ENCODE peak calls at places on chromosome 14, in eight cellular contexts. C is HepG2, F is lower leg skin, O is body of pancreas, X is ovary, L is Peyer's patch, U is endothelial cell of umbilical vein, G is NB4. S is an unnamed sample.

GRCh38 chr14:67704484-67705089 is 2.9 kb downstream of the RDH12 start:
- DNase-seq in G (peak), F (no peak), U (peak), L (peak), X (no peak), C (peak), O (peak), S (no peak)

GRCh38 chr14:30143617-30144016 is 216.0 kb upstream of the PRKD1 start:
- DNase-seq in C (no peak), L (no peak), O (no peak), U (no peak), X (no peak), F (no peak), G (no peak), S (no peak)

GRCh38 chr14:24060984-24061913 is 9.4 kb downstream of the CARMIL3 start:
- DNase-seq in O (no peak), L (peak), F (no peak), U (no peak), X (no peak), G (no peak), C (no peak), S (no peak)

GRCh38 chr14:70166530-70167203 is 22.1 kb downstream of the SLC8A3 start:
- DNase-seq in F (no peak), L (no peak), O (no peak), U (no peak), X (no peak), C (no peak), G (no peak), S (no peak)

GRCh38 chr14:64671591-64671990 is 32.6 kb upstream of the PLEKHG3 start:
- DNase-seq in F (no peak), C (peak), L (no peak), U (peak), G (peak), O (no peak), X (no peak), S (no peak)

GRCh38 chr14:57086271-57087162 is 182.2 kb downstream of the EXOC5 start:
- DNase-seq in O (no peak), C (no peak), X (no peak), F (no peak), L (no peak), U (no peak), G (no peak), S (no peak)

GRCh38 chr14:64698899-64699298 is 5.3 kb upstream of the PLEKHG3 start:
- DNase-seq in G (peak), C (no peak), U (no peak), X (no peak), F (no peak), O (no peak), L (peak), S (peak)

GRCh38 chr14:69043598-69044267 is 64.6 kb upstream of the ACTN1 start:
- DNase-seq in U (peak), O (no peak), G (peak), F (no peak), C (no peak), X (peak), L (no peak), S (no peak)

GRCh38 chr14:25009891-25010290 is 40.1 kb downstream of the STXBP6 start:
- DNase-seq in X (no peak), L (no peak), F (no peak), G (no peak), O (no peak), C (peak), U (no peak), S (no peak)

DNA sequence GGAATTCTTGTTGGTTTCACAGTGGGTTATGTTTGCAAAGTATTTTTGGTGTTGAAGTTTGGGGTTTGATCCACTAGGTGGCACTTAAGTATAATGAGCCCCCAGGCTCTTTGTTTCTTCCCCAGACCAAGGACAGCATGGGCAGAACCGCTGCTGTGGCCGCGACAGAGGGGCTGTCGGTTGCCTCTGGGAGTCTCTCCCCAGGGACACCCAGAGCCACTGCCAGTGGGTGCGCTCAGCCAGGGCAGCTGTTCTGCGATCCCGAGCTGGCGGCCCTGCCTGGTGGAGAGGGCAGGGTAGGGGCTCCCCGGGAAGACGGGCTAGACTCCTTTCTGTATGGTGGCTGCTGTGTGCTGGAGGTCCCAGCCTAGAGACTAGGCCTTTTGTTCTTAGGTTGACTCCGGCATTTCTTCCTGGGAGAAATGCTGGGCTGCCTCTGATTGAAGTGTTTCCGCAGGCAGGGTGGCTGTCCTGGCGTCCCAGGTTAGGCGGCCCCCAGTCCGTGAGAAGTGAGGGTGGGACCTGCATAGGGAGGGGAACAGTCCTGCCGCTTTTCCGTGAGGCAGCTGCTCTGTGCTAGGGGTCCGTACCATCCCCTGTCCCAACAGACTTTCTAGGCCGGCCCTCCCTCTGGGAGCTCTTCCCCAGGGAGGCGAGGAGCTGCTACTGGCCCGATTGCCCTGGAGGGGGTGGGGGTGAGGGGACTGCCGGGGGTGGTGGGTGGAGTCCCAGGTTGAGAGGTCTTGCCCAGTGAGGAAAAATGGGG is 253.1 kb upstream of the PELI2 start:
- DNase-seq in C (no peak), U (no peak), F (no peak), X (no peak), O (no peak), G (peak), L (no peak), S (no peak)
- TF ChIP-seq CTCF in C (peak), U (peak), F (no peak), X (no peak), O (no peak), G (peak), L (peak), S (no peak)

GRCh38 chr14:105006831-105007592 is 13.9 kb downstream of the CDCA4 start:
- DNase-seq in F (no peak), G (no peak), L (no peak), U (no peak), X (no peak), C (no peak), O (no peak), S (no peak)

GRCh38 chr14:105005929-105006830 is 14.7 kb downstream of the CDCA4 start:
- DNase-seq in U (no peak), L (no peak), O (no peak), C (no peak), F (no peak), G (no peak), X (no peak), S (no peak)

GRCh38 chr14:105010106-105010505 is 10.8 kb downstream of the CDCA4 start:
- DNase-seq in C (no peak), F (no peak), G (no peak), X (no peak), O (no peak), U (no peak), L (no peak), S (no peak)

GRCh38 chr14:105005329-105005928 is 15.5 kb downstream of the CDCA4 start:
- DNase-seq in C (no peak), O (no peak), L (no peak), F (no peak), U (no peak), X (no peak), G (no peak), S (no peak)

GRCh38 chr14:105007593-105008264 is 13.2 kb downstream of the CDCA4 start:
- DNase-seq in L (no peak), O (no peak), F (no peak), U (no peak), G (no peak), C (no peak), X (no peak), S (no peak)
- TF ChIP-seq POLR2A in L (no peak), O (no peak), F (no peak), U (no peak), G (no peak), C (no peak), X (no peak), S (no peak)

DNA sequence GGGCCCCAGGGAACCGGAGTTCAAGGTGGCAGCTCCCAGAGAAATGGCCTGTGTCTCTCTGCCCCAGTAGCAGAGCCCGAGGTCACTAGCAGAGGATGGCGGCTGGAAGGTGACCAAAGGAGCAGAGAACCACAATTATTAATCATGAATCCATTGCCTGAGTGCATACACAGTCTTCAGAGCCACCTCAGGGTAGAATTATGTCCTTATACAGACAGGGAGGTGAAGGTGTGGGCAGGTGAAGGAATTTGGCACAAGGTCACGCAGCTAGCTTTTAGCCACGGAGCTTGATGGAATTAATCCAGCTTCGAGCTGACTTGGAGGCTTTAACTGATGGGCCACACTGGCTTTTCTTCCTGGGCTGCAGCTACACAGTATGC is 93.2 kb downstream of the LRRC74A start:
- DNase-seq in F (no peak), X (no peak), G (no peak), U (no peak), O (peak), C (no peak), L (no peak), S (peak)
- H3K4me3 ChIP-seq in F (no peak), X (no peak), G (no peak), U (no peak), O (no peak), C (peak), L (no peak), S (no peak)

GRCh38 chr14:21070610-21071224 is 613 bp downstream of the ARHGEF40 start:
- DNase-seq in C (peak), G (peak), U (peak), O (peak), L (peak), X (peak), F (no peak), S (no peak)

GRCh38 chr14:21072102-21072501 is 2.0 kb downstream of the ARHGEF40 start:
- DNase-seq in C (no peak), L (no peak), G (peak), X (no peak), O (no peak), F (peak), U (no peak), S (no peak)

GRCh38 chr14:21070083-21070609 is at the start of gene ARHGEF40:
- DNase-seq in G (no peak), X (no peak), F (no peak), L (peak), U (peak), C (no peak), O (peak), S (peak)

GRCh38 chr14:21072781-21073339 is 2.8 kb downstream of the ARHGEF40 start:
- DNase-seq in G (no peak), U (no peak), F (no peak), C (no peak), X (no peak), O (no peak), L (peak), S (peak)

DNA sequence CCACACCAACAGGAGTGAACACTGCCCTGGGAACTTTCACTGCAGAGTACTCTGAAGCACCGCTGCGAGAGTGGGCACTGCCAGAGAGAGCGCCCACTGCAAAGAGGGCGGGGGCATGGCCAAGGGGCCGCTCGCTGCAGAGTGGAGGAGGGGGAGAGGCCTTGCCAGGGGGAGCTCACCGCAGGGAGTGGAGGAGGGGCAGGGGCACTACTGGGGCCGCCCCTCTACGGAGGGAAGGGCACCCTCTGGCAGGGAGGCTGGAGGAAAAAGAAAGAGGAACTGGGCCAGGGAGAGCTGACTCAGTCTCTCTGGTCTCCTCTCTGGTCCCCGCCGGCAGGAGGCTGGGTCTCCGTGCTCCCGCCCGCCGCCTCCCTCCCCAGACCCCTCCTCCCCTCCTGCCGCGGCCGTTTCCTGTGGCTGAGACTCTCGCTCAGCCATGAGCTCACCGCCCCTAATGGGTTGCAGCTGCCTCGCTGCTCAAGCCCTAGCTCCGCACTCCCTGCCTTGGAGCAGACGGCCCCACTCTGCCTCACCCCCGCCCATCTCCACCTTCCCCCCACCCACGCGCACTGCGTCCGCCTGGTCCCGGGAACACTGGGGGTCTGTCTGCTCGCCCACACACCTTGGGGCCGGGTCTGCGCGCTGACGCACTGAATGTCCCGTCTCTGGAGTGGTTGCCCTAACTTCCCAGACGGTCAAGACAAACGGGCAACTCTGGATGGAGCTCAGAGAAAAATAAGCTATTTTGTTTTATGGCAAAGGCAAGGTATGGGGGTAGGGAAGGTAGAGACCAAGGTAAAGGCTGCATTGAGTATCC is 1.3 kb downstream of the ARHGEF40 start:
- DNase-seq in C (peak), L (peak), F (peak), G (peak), U (peak), X (peak), O (peak), S (peak)
- TF ChIP-seq CTCF in C (peak), L (no peak), F (no peak), G (no peak), U (no peak), X (no peak), O (no peak), S (no peak)

GRCh38 chr14:77155083-77155482 is 13.5 kb upstream of the ZDHHC22 start:
- DNase-seq in O (no peak), F (no peak), U (no peak), L (no peak), C (no peak), X (no peak), G (no peak), S (no peak)

GRCh38 chr14:77157716-77158115 is 16.1 kb upstream of the ZDHHC22 start:
- DNase-seq in X (no peak), F (no peak), C (no peak), G (no peak), O (no peak), L (peak), U (no peak), S (no peak)

GRCh38 chr14:77158175-77158908 is 16.8 kb upstream of the ZDHHC22 start:
- DNase-seq in L (peak), F (no peak), G (no peak), C (no peak), X (no peak), U (peak), O (no peak), S (no peak)

GRCh38 chr14:77161011-77161410 is 19.4 kb upstream of the ZDHHC22 start:
- DNase-seq in O (no peak), L (peak), X (no peak), G (no peak), U (no peak), F (no peak), C (no peak), S (no peak)
- TF ChIP-seq POLR2A in O (no peak), L (no peak), X (no peak), G (no peak), U (no peak), F (no peak), C (no peak), S (no peak)

DNA sequence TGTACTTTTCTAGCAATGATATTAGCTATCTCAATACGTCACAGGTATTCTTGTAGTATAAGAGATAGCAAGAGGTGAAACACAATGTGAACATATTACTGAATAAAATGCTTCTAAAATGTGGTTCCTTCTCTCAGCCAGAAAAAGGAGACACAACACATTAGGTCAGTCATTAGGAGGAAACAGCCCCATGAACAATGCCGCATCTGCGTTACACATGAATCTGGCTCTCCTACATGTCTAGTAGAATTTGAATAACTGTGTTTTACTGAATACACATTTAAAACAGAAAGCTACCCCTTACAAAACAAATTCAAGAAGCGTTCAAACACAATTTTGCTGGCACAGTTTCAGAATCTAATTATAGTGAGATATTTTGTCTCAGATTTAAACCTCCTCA is 51.7 kb downstream of the EFCAB11 start:
- DNase-seq in U (peak), O (no peak), C (no peak), X (no peak), L (no peak), G (no peak), F (no peak), S (no peak)
- H3K4me3 ChIP-seq in U (no peak), O (no peak), C (no peak), X (no peak), L (no peak), G (no peak), F (no peak), S (no peak)

S was measured in stomach.